ENCODE peak calls at places on chromosomes 12 and 14, in four cellular contexts. V is adrenal gland, L is breast epithelium, M is tibial nerve. I is an unnamed sample.

GRCh38 chr12:22781339-22781738 is 156.4 kb downstream of the ETNK1 start:
- DNase-seq in V (no peak), L (no peak), M (no peak), I (no peak)

GRCh38 chr14:30977752-30978151 is 47.7 kb upstream of the AP4S1 start:
- DNase-seq in V (no peak), L (no peak), M (no peak), I (no peak)

GRCh38 chr12:87848248-87848868 is 180.8 kb downstream of the C12orf50 start:
- DNase-seq in V (peak), L (no peak), M (peak), I (no peak)

GRCh38 chr14:96166475-96167223 is 38.0 kb upstream of the BDKRB2 start:
- DNase-seq in V (no peak), L (no peak), M (no peak), I (peak)

GRCh38 chr14:104356738-104357688 is 218.6 kb downstream of the KIF26A start:
- DNase-seq in V (no peak), L (peak), M (no peak), I (no peak)

GRCh38 chr12:116594325-116595038 is 35.3 kb downstream of the MAP1LC3B2 start:
- DNase-seq in V (peak), L (no peak), M (no peak), I (peak)

GRCh38 chr14:88952901-88953300 is 128.4 kb downstream of the TTC8 start:
- DNase-seq in V (no peak), L (no peak), M (no peak), I (no peak)

GRCh38 chr12:113120670-113121370 is 14.7 kb downstream of the RASAL1 start:
- DNase-seq in V (no peak), L (no peak), M (no peak), I (no peak)

GRCh38 chr12:64193931-64194330 is 28.2 kb downstream of the KICS2 start:
- DNase-seq in V (no peak), L (no peak), M (no peak), I (no peak)

GRCh38 chr12:89098390-89099102 is 253.8 kb downstream of the DUSP6 start:
- DNase-seq in V (no peak), L (no peak), M (no peak), I (no peak)

GRCh38 chr14:35571598-35571997 is 37.6 kb downstream of the INSM2 start:
- DNase-seq in V (no peak), L (no peak), M (no peak), I (no peak)

GRCh38 chr12:121837680-121838079 is 21.0 kb downstream of the HPD start:
- DNase-seq in V (no peak), L (no peak), M (no peak), I (no peak)

GRCh38 chr12:50482566-50482965 is 22.2 kb upstream of the DIP2B start:
- DNase-seq in V (no peak), L (no peak), M (no peak), I (no peak)

GRCh38 chr12:67661311-67662011 is 12.9 kb downstream of the DYRK2 start:
- DNase-seq in V (no peak), L (no peak), M (no peak), I (no peak)

DNA sequence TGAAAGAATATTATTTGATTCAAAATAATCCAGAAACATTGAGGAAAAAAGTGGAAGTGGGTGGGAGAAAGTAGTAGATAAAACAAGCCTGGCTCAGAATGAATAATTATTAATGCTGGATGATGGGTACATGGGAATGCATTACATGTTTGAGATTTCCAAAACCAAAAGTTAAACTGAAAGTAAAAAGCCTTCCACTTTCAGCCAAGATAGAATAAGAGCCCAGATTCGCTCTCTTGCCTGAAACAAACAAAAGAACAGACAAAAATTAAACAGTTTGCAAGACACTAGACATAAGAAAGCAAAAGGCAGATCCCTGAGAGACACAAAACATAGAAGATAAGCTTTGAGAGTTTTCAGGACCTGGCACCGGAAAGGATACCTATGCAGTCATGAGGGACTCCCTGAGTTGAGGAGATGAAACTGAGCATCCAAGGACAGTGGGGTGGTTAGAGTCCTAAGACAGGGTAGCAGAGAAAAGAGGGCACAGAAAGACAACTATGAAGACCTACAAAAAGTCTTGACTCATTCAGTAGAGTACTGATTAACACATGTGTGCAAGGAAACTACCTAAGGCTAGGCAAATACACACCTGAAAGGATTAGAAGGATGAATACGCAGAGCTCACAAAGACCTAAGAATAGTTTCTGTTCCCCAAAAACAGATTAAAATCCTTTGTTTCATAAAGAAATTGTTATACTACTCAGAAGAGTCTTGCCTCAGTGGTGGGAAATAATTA is 54.1 kb downstream of the CEP83 start:
- DNase-seq in V (no peak), L (no peak), M (no peak), I (no peak)
- H3K4me3 ChIP-seq in V (no peak), L (peak), M (no peak), I (no peak)

GRCh38 chr12:47819902-47820630 is at the start of gene HDAC7:
- DNase-seq in V (peak), L (peak), M (peak), I (peak)
- TF ChIP-seq POLR2A in V (peak), L (no peak), M (peak), I (no peak)

GRCh38 chr12:130041983-130042812 is 120.1 kb upstream of the FZD10 start:
- DNase-seq in V (peak), L (no peak), M (no peak), I (peak)
- TF ChIP-seq CTCF in V (peak), L (peak), M (peak), I (no peak)

DNA sequence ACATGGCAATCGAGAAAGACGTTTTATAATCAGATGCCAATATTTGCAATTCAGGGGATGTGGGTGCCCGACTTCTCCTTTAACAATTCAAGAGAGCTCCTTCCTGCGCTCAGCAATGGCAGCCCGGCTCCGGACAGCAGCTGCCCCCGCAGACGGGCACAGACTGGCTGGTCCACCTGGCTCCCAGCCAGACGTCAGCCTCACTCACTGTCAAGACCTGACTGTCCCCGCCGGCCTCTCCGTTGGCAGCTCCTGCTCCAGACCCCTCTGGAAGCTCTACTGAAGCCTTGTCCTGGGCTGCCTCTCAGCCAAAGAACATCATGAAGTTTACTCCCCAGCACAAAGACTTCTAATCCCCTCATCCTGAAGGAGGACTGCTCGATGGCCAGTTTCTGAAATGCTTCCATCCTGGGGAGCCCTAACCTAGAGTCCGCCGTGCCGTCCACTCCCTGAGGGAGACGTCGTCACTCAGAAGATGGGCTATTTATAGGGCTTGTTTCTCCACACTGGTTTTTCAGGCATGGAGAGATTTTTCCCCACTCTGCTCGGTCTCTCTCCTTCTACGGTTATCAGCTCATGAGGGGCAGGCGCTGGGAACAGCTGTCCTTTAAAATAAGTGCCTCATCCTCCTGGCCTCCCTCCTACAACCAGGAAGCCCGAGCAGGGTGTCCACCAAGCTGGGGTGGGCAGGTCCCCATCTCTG is 126.2 kb downstream of the RFLNA start:
- DNase-seq in V (no peak), L (no peak), M (no peak), I (no peak)
- H3K4me3 ChIP-seq in V (no peak), L (no peak), M (no peak), I (no peak)

DNA sequence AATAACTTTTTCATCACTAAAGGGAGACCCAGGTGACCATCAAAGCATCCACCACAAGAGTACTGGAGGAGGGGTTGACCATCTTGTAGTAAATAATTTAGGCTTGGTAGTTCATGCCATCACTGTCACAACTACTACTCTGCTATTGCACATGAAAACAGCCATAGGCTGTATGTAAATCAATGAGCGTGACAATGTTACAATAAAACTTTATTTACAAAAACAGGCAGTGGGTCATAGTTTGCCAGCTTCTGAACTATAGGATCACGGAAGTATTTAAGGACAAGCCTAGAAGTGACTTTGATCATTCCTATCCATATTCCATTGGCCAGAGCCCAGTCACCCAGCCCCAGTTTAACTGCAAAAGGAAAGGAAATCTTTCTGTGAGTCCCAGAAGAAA is 153.4 kb downstream of the NUAK1 start:
- DNase-seq in V (no peak), L (no peak), M (no peak), I (no peak)
- TF ChIP-seq POLR2A in V (no peak), L (no peak), M (no peak), I (no peak)

DNA sequence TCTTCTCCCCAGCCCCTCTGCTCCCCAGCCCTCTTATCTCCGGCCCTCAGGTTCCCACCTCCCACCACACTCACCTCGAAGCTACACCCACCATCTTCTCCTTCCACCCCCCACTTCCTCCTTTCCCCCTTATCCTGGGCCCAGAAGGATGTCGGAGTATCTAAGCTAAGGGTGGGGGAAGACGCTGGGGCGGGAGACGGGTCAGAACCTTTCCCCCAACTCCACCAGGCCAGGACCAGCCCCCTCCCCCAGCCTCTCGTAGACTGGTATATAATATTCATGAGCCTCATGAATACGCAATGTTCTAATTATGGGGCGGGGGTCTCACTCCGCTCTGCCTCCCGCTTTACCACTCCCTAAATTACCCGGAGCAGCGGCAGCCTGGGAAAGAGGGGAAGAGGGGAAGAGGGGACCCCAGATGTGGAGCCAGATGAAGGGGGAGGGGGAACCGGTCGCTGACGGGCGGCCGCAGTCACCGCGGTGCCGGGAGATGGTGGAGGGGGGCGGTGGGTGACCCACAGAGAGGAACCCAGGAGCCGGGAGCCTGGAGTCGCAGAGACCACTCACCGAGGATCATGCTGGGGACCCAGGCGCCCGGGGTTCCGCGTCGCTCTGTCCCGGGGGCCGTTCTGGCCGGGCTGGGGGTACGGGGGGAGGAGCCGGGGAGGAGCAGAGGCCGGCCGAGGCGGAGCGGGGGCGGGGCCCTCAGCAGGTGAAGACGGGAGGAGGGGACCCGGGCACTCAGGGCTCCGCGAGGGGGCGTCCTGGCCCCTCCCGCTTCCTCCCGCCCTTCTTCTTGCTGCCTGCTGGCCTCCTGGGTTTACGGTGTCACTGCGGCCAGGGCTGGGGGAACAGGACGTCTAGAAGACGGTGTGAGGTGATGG is 6.4 kb upstream of the ZNF385A start:
- DNase-seq in V (peak), L (peak), M (no peak), I (no peak)
- TF ChIP-seq CTCF in V (no peak), L (no peak), M (no peak), I (no peak)

DNA sequence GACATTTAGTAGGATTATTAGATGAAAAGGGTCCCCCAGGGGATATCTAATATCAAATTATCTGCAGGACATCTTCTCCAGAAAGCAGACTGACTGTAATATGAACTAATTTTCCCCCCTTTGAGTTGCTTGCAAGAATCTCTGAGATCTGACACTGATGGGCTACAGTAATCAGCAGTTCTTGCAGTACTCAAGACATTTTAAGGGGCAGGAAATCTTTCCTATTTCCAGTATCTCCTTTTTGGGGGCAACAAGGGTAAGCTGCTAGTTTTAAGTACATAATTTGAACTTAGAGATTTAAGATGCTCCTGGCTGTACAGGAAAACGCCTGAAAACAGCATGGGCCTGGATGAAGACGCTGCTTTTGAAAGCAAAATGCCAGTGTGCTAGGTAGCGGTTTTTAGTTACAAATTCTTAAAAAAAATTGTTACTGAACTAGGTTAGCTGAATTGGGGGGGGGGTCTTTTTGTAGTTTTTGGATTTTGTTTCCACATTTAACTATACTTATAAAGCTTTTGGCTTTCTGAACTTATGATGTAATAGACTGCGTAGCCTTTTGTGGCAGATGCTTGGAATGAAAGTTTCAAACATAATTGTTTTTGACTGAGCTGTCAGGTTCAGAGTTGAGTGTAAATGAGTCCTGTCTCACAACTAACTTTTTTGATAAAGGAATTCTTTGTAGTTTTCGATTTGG is 2.3 kb downstream of the FRMD6 start:
- DNase-seq in V (no peak), L (no peak), M (no peak), I (no peak)
- H3K4me3 ChIP-seq in V (no peak), L (peak), M (peak), I (no peak)

GRCh38 chr12:47079894-47080724 is at the start of gene AMIGO2:
- DNase-seq in V (peak), L (no peak), M (peak), I (peak)

GRCh38 chr12:47078733-47079364 is 572 bp upstream of the PCED1B start:
- DNase-seq in V (peak), L (no peak), M (no peak), I (peak)

GRCh38 chr12:47078086-47078395 is 1.4 kb upstream of the PCED1B start:
- DNase-seq in V (no peak), L (no peak), M (no peak), I (no peak)

GRCh38 chr12:47080725-47081502 is 1.2 kb upstream of the AMIGO2 start:
- DNase-seq in V (peak), L (no peak), M (peak), I (peak)

DNA sequence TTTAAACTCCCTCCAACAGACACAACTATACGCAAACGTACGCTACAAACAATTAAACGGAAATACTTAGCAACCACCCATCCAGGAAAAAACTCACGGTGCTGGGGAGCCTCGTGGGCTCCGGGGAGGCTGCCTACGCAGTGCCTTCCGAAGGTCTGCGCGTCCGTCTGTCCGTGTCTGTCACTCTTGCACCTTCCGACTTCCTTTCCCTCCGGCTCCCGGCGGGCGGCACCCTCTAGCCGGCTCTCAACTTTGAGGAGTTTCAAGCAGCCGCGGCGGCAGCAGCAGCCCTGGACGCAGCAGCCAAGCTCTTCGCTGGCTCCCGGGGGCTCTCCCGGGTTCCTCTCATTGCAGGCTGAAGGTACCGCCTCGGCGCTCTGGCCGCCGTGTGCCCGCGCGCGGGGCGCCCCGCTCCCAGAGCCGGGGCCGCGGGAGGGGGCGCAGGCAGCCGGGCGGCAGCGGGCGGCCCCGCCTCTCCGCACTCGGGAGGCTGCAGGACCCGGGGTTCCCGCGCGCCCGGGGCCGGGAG is at the start of gene PCED1B:
- DNase-seq in V (peak), L (peak), M (peak), I (peak)
- TF ChIP-seq POLR2A in V (peak), L (no peak), M (no peak), I (no peak)

DNA sequence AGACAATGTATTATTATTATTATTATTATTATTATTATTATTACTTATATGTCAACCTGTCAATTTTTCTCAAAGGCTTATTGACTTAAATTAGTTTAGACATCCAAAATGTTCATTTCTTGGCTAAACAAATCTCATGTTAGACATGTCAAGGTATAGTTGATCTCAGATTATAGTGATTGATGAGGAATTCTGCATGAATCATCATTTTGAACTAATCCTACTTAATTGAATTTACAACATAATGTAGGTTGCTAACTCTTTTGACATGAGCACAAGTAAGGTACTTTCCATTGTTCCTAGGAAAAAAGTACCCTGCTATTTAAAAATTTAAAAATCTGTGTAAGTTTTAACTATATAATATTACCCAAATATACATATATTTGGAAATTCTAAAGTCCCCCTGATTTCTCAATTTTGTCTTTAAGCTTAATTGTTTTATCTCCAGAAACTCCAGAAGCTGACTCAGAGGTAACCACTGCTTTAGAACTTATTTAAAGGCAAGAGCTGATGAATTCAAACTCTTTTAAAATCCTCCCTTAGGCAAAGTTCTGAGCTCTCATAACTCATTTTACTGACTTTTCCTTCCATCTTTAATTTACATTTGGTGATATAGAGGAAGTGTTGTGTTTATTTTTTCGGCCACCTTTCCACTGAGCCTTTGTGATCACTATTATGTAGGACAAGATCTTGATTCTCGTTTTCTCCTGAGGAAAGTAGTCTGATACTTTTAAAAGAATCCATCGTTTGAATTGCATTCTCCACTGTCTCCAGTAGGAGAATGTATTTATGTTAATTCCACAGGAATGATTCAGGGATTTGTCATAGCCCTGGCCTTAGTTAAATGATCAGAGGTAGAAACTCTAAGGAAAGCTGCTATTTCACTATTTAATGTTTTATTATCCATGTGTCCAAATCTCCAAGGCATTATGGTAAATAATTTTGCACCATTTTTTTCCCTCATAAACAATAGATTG is 1304.5 kb downstream of the AACS start:
- DNase-seq in V (no peak), L (no peak), M (no peak), I (no peak)
- TF ChIP-seq CTCF in V (no peak), L (no peak), M (no peak), I (no peak)

GRCh38 chr12:101207086-101207780 is 2.8 kb downstream of the SLC5A8 start:
- DNase-seq in V (no peak), L (no peak), M (no peak), I (no peak)

GRCh38 chr12:101204598-101205304 is 5.3 kb downstream of the SLC5A8 start:
- DNase-seq in V (peak), L (no peak), M (no peak), I (no peak)

GRCh38 chr12:101209319-101210302 is at the start of gene SLC5A8:
- DNase-seq in V (peak), L (no peak), M (no peak), I (no peak)
- H3K4me3 ChIP-seq in V (no peak), L (peak), M (no peak), I (no peak)